ENCODE peak calls at places on chromosomes 1 and 21, in nine cellular contexts. A, V, H, I, P, R, L, U and K are unnamed samples.

GRCh38 chr1:84164567-84165021 is 20.5 kb downstream of the PRKACB start:
- DNase-seq in A (no peak), L (no peak), U (no peak), V (no peak), I (peak; percentile 45), R (no peak), H (no peak), P (no peak), K (no peak)

GRCh38 chr1:151371340-151371739 is 1.2 kb downstream of the SELENBP1 start:
- DNase-seq in V (no peak), P (no peak), U (peak; percentile 90), L (peak; percentile 86), I (peak; percentile 66), H (no peak), A (peak; percentile 70), R (peak; percentile 78), K (peak; percentile 84)

GRCh38 chr1:231091853-231092301 is 51.8 kb upstream of the FAM89A start:
- DNase-seq in U (no peak), I (no peak), V (peak; percentile 6), H (peak; percentile 22), R (no peak), A (peak; percentile 67), P (peak; percentile 45), L (no peak), K (peak; percentile 27)

GRCh38 chr1:210525759-210526158 is 197.1 kb downstream of the HHAT start:
- DNase-seq in H (no peak), A (no peak), P (no peak), I (no peak), L (no peak), V (no peak), U (no peak), R (no peak), K (no peak)

GRCh38 chr1:165254376-165254775 is 102.1 kb downstream of the LMX1A start:
- DNase-seq in U (no peak), I (no peak), A (no peak), P (no peak), R (no peak), L (no peak), H (no peak), V (no peak), K (no peak)

GRCh38 chr21:39316062-39316461 is 2.6 kb upstream of the BRWD1 start:
- DNase-seq in P (no peak), U (no peak), H (peak; percentile 36), I (no peak), A (no peak), V (peak; percentile 86), R (no peak), L (no peak), K (no peak)

GRCh38 chr1:151368000-151368744 is 4.3 kb downstream of the SELENBP1 start:
- DNase-seq in U (no peak), R (peak; percentile 29), A (peak; percentile 25), P (no peak), L (peak; percentile 13), I (no peak), H (no peak), V (no peak), K (no peak)

GRCh38 chr1:179447489-179447888 is 81.7 kb downstream of the AXDND1 start:
- DNase-seq in A (no peak), V (peak; percentile 4), P (peak; percentile 44), U (no peak), L (no peak), H (no peak), I (peak; percentile 1), R (no peak), K (no peak)

GRCh38 chr1:37764888-37765441 is at the start of gene EPHA10:
- DNase-seq in I (no peak), L (no peak), R (no peak), A (no peak), U (no peak), V (no peak), P (no peak), H (no peak), K (no peak)

GRCh38 chr21:45542667-45543370 is 579 bp upstream of the SLC19A1 start:
- DNase-seq in A (peak; percentile 53), R (peak; percentile 25), I (peak; percentile 14), U (peak; percentile 74), P (peak; percentile 33), H (no peak), L (peak; percentile 77), V (no peak), K (no peak)

GRCh38 chr1:233981042-233981670 is 76.7 kb downstream of the SLC35F3 start:
- DNase-seq in I (no peak), L (no peak), H (no peak), V (no peak), P (no peak), A (no peak), U (no peak), R (no peak), K (no peak)

GRCh38 chr1:16921391-16922185 is at the start of gene CROCC:
- DNase-seq in L (peak; percentile 78), V (no peak), R (no peak), H (no peak), I (no peak), P (no peak), U (peak; percentile 69), A (no peak), K (peak; percentile 32)

GRCh38 chr1:154325583-154326545 is 539 bp downstream of the ATP8B2 start:
- DNase-seq in A (no peak), U (peak; percentile 86), P (no peak), H (peak; percentile 23), I (peak; percentile 96), V (peak; percentile 35), R (peak; percentile 80), L (peak; percentile 93), K (peak; percentile 91)

GRCh38 chr1:31143455-31143854 is 77.9 kb upstream of the PUM1 start:
- DNase-seq in U (no peak), V (no peak), R (no peak), H (no peak), L (no peak), I (no peak), P (no peak), A (no peak), K (no peak)

GRCh38 chr1:21048462-21048861 is 128.2 kb downstream of the EIF4G3 start:
- DNase-seq in V (no peak), A (no peak), I (no peak), U (no peak), H (no peak), P (no peak), L (no peak), R (no peak), K (no peak)

GRCh38 chr1:206470692-206471414 is 577 bp downstream of the IKBKE start:
- DNase-seq in R (no peak), P (no peak), L (peak; percentile 76), H (peak; percentile 32), U (no peak), V (peak; percentile 59), I (peak; percentile 72), A (peak; percentile 61), K (peak; percentile 85)

GRCh38 chr1:155081472-155082300 is 3.0 kb downstream of the EFNA3 start:
- DNase-seq in A (peak; percentile 73), U (peak; percentile 56), I (no peak), H (no peak), R (no peak), L (peak; percentile 72), P (no peak), V (no peak), K (no peak)

GRCh38 chr1:79568411-79568810 is 561.9 kb upstream of the ADGRL4 start:
- DNase-seq in L (no peak), U (no peak), V (peak; percentile 12), A (no peak), R (no peak), I (peak; percentile 78), H (no peak), P (no peak), K (no peak)

GRCh38 chr1:219387211-219387610 is 213.5 kb downstream of the LYPLAL1 start:
- DNase-seq in R (no peak), A (no peak), H (no peak), I (no peak), V (no peak), U (no peak), L (no peak), P (no peak), K (no peak)

GRCh38 chr1:53593758-53594380 is 134.7 kb downstream of the DMRTB1 start:
- DNase-seq in A (peak; percentile 52), P (no peak), V (no peak), H (no peak), U (peak; percentile 60), L (peak; percentile 73), I (no peak), R (peak; percentile 9), K (no peak)

DNA sequence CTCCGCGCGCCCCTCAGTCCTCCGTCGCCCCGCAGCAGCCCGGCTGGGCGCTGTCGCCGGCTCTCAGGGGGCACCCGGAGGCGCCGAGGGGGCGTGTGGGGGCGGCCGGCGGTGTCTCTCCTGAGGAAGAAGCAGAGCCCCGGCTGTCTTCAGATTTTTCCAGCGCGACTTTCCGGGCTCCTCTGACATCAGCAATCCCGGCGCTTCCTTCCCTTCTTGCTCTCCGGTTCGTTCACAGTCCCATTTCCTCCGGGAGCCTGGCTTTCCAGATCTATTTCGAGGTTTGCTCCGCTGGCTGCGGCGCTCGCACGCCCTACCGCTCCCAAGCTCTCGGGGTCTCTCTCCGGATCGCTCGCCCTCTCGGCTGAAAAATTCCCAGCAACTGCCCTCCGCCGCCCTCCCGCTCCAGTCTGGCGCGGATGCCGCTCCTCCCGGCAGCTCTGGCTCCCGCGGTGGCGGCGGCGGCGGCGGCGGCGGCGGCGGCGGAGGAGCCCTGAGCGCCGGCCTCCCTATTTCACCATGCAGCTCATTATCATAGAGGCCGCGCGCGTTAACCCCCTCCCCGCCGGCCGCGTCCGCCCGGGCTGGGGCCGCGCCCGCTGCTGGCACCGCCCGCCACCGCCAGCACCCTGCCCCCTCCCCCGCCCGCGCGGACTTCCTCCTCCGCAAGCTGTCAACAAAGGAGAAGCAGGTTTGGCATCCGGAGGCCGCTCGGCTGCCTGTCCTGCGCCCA is at the start of gene PLXNA2:
- DNase-seq in H (peak; percentile 59), A (peak; percentile 95), I (peak; percentile 90), P (peak; percentile 52), V (peak; percentile 79), R (peak; percentile 70), L (peak; percentile 94), U (peak; percentile 90), K (peak; percentile 74)
- H3K4me3 ChIP-seq in H (peak within 1 kb of the TSS; percentile 88), A (peak within 1 kb of the TSS; percentile 85), I (peak within 1 kb of the TSS; percentile 89), P (peak within 1 kb of the TSS; percentile 60), V (peak within 1 kb of the TSS; percentile 94), R (peak within 1 kb of the TSS; percentile 71), L (peak within 1 kb of the TSS; percentile 77), U (peak within 1 kb of the TSS; percentile 84), K (peak within 1 kb of the TSS; percentile 56)

GRCh38 chr1:116895073-116895472 is 14.6 kb upstream of the PTGFRN start:
- DNase-seq in P (no peak), L (no peak), V (no peak), I (no peak), A (no peak), H (no peak), R (no peak), U (no peak), K (no peak)
- H3K9me3 ChIP-seq in P (no peaks in the 10 kb centered on the region), L (no peaks in the 10 kb centered on the region), V (peaks cover 6% of the 10 kb centered on the region), I (peaks cover 9% of the 10 kb centered on the region), A (no peaks in the 10 kb centered on the region), H (no peaks in the 10 kb centered on the region), R (peaks cover 4% of the 10 kb centered on the region), U (no peaks in the 10 kb centered on the region), K (peaks cover 13% of the 10 kb centered on the region)

GRCh38 chr1:101308935-101309333 is 72.1 kb downstream of the S1PR1 start:
- DNase-seq in H (no peak), L (no peak), I (no peak), P (no peak), R (no peak), A (no peak), V (no peak), U (no peak), K (no peak)
- H3K4me3 ChIP-seq in H (peak overlapping the region; percentile 24), L (no peak overlapping the region), I (no peak overlapping the region), P (no peak overlapping the region), R (no peak overlapping the region), A (no peak overlapping the region), V (no peak overlapping the region), U (no peak overlapping the region), K (no peak overlapping the region)

GRCh38 chr1:227723474-227723873 is 11.6 kb downstream of the JMJD4 start:
- DNase-seq in L (no peak), V (no peak), P (no peak), A (no peak), U (no peak), H (no peak), I (no peak), R (no peak), K (no peak)
- H3K9me3 ChIP-seq in L (peaks cover 9% of the 10 kb centered on the region), V (peaks cover 28% of the 10 kb centered on the region), P (peaks cover 27% of the 10 kb centered on the region), A (peaks cover 40% of the 10 kb centered on the region), U (peaks cover 7% of the 10 kb centered on the region), H (peaks cover 24% of the 10 kb centered on the region), I (peaks cover 49% of the 10 kb centered on the region), R (peaks cover 9% of the 10 kb centered on the region), K (peaks cover 28% of the 10 kb centered on the region)